ENCODE peak calls at places on chromosomes 2 and 18, in six cellular contexts. G is activated CD8-positive, alpha-beta memory T cell treated with anti-CD3 and anti-CD28 coated beads for 48 hours; Y is fibroblast of mammary gland; P is COR-L47; J is activated naive CD8-positive, alpha-beta T cell treated with anti-CD3 and anti-CD28 coated beads for 36 hours; B is T follicular helper cell. S is an unnamed sample.

GRCh38 chr2:207750315-207750714 is 19.4 kb downstream of the FZD5 start:
- DNase-seq in G (no peak), Y (no peak), P (peak; percentile 41), J (no peak), B (no peak), S (peak; percentile 48)

GRCh38 chr2:118686364-118686763 is 161.1 kb downstream of the EN1 start:
- DNase-seq in G (no peak), Y (peak; percentile 92), P (no peak), J (no peak), B (no peak), S (no peak)

GRCh38 chr2:232492236-232492848 is 4.7 kb upstream of the ECEL1 start:
- DNase-seq in G (no peak), Y (no peak), P (no peak), J (no peak), B (no peak), S (no peak)

GRCh38 chr18:75209952-75210261 is 690 bp upstream of the TSHZ1 start:
- DNase-seq in G (no peak), Y (no peak), P (peak; percentile 39), J (no peak), B (no peak), S (no peak)

GRCh38 chr2:46385786-46386577 is 88.8 kb downstream of the EPAS1 start:
- DNase-seq in G (no peak), Y (peak; percentile 75), P (no peak), J (no peak), B (no peak), S (no peak)

GRCh38 chr18:78519394-78520062 is 460.1 kb upstream of the SALL3 start:
- DNase-seq in G (no peak), Y (no peak), P (no peak), J (no peak), B (no peak), S (no peak)

GRCh38 chr2:238887616-238888015 is 39.7 kb downstream of the TWIST2 start:
- DNase-seq in G (no peak), Y (no peak), P (no peak), J (no peak), B (no peak), S (no peak)

GRCh38 chr2:132547089-132547687 is 122.8 kb downstream of the LYPD1 start:
- DNase-seq in G (peak; percentile 13), Y (peak; percentile 73), P (peak; percentile 58), J (peak; percentile 36), B (no peak), S (peak; percentile 71)

GRCh38 chr2:207256476-207257207 is 90.9 kb upstream of the KLF7 start:
- DNase-seq in G (no peak), Y (peak; percentile 65), P (no peak), J (no peak), B (no peak), S (no peak)

GRCh38 chr2:230085201-230085600 is 16.5 kb upstream of the SLC16A14 start:
- DNase-seq in G (no peak), Y (peak; percentile 44), P (no peak), J (no peak), B (no peak), S (no peak)

GRCh38 chr2:155350783-155351580 is 652.5 kb downstream of the KCNJ3 start:
- DNase-seq in G (no peak), Y (no peak), P (no peak), J (no peak), B (no peak), S (no peak)

GRCh38 chr2:201769664-201770373 is 10.9 kb downstream of the ALS2 start:
- DNase-seq in G (no peak), Y (peak; percentile 24), P (no peak), J (no peak), B (no peak), S (no peak)

GRCh38 chr2:101418704-101419663 is 31.7 kb upstream of the CREG2 start:
- DNase-seq in G (peak; percentile 20), Y (peak; percentile 74), P (peak; percentile 11), J (peak; percentile 12), B (peak; percentile 36), S (peak; percentile 8)

GRCh38 chr2:7022486-7022885 is 105.3 kb downstream of the RNF144A start:
- DNase-seq in G (no peak), Y (peak; percentile 87), P (no peak), J (no peak), B (no peak), S (no peak)

GRCh38 chr2:205858781-205859478 is 176.6 kb downstream of the NRP2 start:
- DNase-seq in G (no peak), Y (peak; percentile 31), P (no peak), J (no peak), B (no peak), S (no peak)

GRCh38 chr2:46062637-46063412 is 234.4 kb upstream of the EPAS1 start:
- DNase-seq in G (peak; percentile 61), Y (peak; percentile 91), P (peak; percentile 71), J (peak; percentile 66), B (peak; percentile 45), S (peak; percentile 70)

GRCh38 chr2:134170700-134171099 is 83.2 kb upstream of the MGAT5 start:
- DNase-seq in G (no peak), Y (no peak), P (no peak), J (no peak), B (no peak), S (no peak)

S was measured in NCI-H1092.